ENCODE peak calls at places on chromosomes 6 and 20, in eight cellular contexts. R is GM23338, U is endothelial cell of umbilical vein, M is HCT116, T is HepG2, X is K562, I is H1, D is GM12878. K is an unnamed sample.

GRCh38 chr6:100465701-100466409 is 1.1 kb upstream of the SIM1 start:
- DNase-seq in R (peak), U (no peak), M (no peak), T (no peak), X (no peak), I (no peak), D (no peak), K (no peak)

GRCh38 chr20:58366016-58366415 is 23.0 kb upstream of the VAPB start:
- DNase-seq in R (peak), U (no peak), M (no peak), T (no peak), X (no peak), I (no peak), D (no peak), K (no peak)

GRCh38 chr6:103675807-103676406 is 1183.8 kb downstream of the HACE1 start:
- DNase-seq in R (no peak), U (peak), M (no peak), T (no peak), X (no peak), I (no peak), D (no peak), K (no peak)

GRCh38 chr20:51128198-51128597 is 105.3 kb upstream of the KCNG1 start:
- DNase-seq in R (no peak), U (no peak), M (no peak), T (no peak), X (no peak), I (no peak), D (no peak), K (no peak)

GRCh38 chr6:7188492-7188891 is 80.7 kb downstream of the RREB1 start:
- DNase-seq in R (no peak), U (no peak), M (no peak), T (no peak), X (no peak), I (no peak), D (peak), K (no peak)

GRCh38 chr6:154289818-154290508 is 66.6 kb downstream of the IPCEF1 start:
- DNase-seq in R (no peak), U (no peak), M (no peak), T (no peak), X (no peak), I (no peak), D (no peak), K (no peak)

GRCh38 chr6:8085053-8085511 is 17.3 kb downstream of the EEF1E1 start:
- DNase-seq in R (no peak), U (peak), M (peak), T (peak), X (peak), I (no peak), D (no peak), K (no peak)

GRCh38 chr6:111602481-111603404 is 2.9 kb downstream of the TRAF3IP2 start:
- DNase-seq in R (no peak), U (peak), M (no peak), T (no peak), X (no peak), I (no peak), D (no peak), K (no peak)

GRCh38 chr6:163281661-163282060 is 132.9 kb upstream of the QKI start:
- DNase-seq in R (no peak), U (peak), M (no peak), T (no peak), X (no peak), I (no peak), D (no peak), K (no peak)

GRCh38 chr20:41798926-41799502 is 180.8 kb upstream of the CHD6 start:
- DNase-seq in R (peak), U (no peak), M (no peak), T (no peak), X (no peak), I (no peak), D (no peak), K (no peak)

GRCh38 chr6:5930143-5930770 is 76.5 kb downstream of the NRN1 start:
- DNase-seq in R (no peak), U (no peak), M (no peak), T (no peak), X (no peak), I (no peak), D (no peak), K (no peak)

GRCh38 chr6:8389034-8389818 is 46.1 kb downstream of the SLC35B3 start:
- DNase-seq in R (no peak), U (no peak), M (no peak), T (no peak), X (no peak), I (no peak), D (no peak), K (no peak)

GRCh38 chr6:93086351-93086750 is 333.0 kb downstream of the EPHA7 start:
- DNase-seq in R (peak), U (no peak), M (no peak), T (no peak), X (no peak), I (no peak), D (no peak), K (no peak)

GRCh38 chr6:145758086-145758485 is 22.8 kb upstream of the EPM2A start:
- DNase-seq in R (no peak), U (no peak), M (no peak), T (no peak), X (no peak), I (no peak), D (no peak), K (no peak)

GRCh38 chr6:159616456-159616855 is 76.6 kb downstream of the SOD2 start:
- DNase-seq in R (no peak), U (no peak), M (no peak), T (no peak), X (no peak), I (no peak), D (no peak), K (no peak)

GRCh38 chr20:37845878-37846277 is 57.0 kb upstream of the VSTM2L start:
- DNase-seq in R (no peak), U (no peak), M (no peak), T (no peak), X (no peak), I (no peak), D (no peak), K (no peak)

GRCh38 chr6:118896339-118897136 is 2.6 kb downstream of the ASF1A start:
- DNase-seq in R (peak), U (peak), M (peak), T (peak), X (peak), I (no peak), D (no peak), K (peak)

GRCh38 chr6:52522151-52522626 is 54.7 kb downstream of the TRAM2 start:
- DNase-seq in R (no peak), U (peak), M (no peak), T (no peak), X (no peak), I (no peak), D (no peak), K (no peak)

GRCh38 chr6:167836722-167837121 is 10.0 kb downstream of the AFDN start:
- DNase-seq in R (no peak), U (no peak), M (no peak), T (no peak), X (no peak), I (no peak), D (no peak), K (no peak)

GRCh38 chr6:3612341-3613041 is 139.0 kb downstream of the PXDC1 start:
- DNase-seq in R (no peak), U (peak), M (peak), T (peak), X (no peak), I (no peak), D (no peak), K (no peak)

GRCh38 chr6:25387921-25388320 is 108.7 kb downstream of the CARMIL1 start:
- DNase-seq in R (no peak), U (no peak), M (no peak), T (no peak), X (no peak), I (no peak), D (no peak), K (no peak)

GRCh38 chr20:21184810-21185209 is 58.9 kb downstream of the KIZ start:
- DNase-seq in R (no peak), U (no peak), M (no peak), T (peak), X (no peak), I (no peak), D (no peak), K (no peak)

GRCh38 chr6:94349227-94349626 is 929.9 kb upstream of the EPHA7 start:
- DNase-seq in R (no peak), U (no peak), M (no peak), T (no peak), X (no peak), I (no peak), D (no peak), K (peak)

GRCh38 chr6:106027316-106027715 is 58.8 kb upstream of the PRDM1 start:
- DNase-seq in R (peak), U (no peak), M (no peak), T (no peak), X (no peak), I (no peak), D (no peak), K (no peak)

GRCh38 chr20:46746972-46747371 is 37.5 kb downstream of the SLC2A10 start:
- DNase-seq in R (no peak), U (no peak), M (peak), T (no peak), X (no peak), I (no peak), D (no peak), K (no peak)

GRCh38 chr20:21391495-21392298 is 5.6 kb downstream of the NKX2-4 start:
- DNase-seq in R (peak), U (peak), M (no peak), T (no peak), X (no peak), I (no peak), D (no peak), K (no peak)

GRCh38 chr20:48574383-48574782 is 253.4 kb downstream of the PREX1 start:
- DNase-seq in R (peak), U (no peak), M (peak), T (no peak), X (peak), I (no peak), D (no peak), K (no peak)

GRCh38 chr20:48722737-48723191 is 105.0 kb downstream of the PREX1 start:
- DNase-seq in R (peak), U (peak), M (no peak), T (peak), X (no peak), I (no peak), D (no peak), K (no peak)

GRCh38 chr6:151051164-151051563 is 185.7 kb downstream of the MTHFD1L start:
- DNase-seq in R (no peak), U (no peak), M (no peak), T (no peak), X (no peak), I (no peak), D (no peak), K (no peak)

GRCh38 chr20:13799974-13800373 is 15.1 kb downstream of the NDUFAF5 start:
- DNase-seq in R (no peak), U (no peak), M (no peak), T (no peak), X (no peak), I (no peak), D (no peak), K (no peak)
- TF ChIP-seq EZH2 in R (no peak), U (no peak), M (no peak), T (no peak), X (no peak), I (no peak), D (no peak), K (no peak)

GRCh38 chr20:23606652-23607049 is 934 bp upstream of the CST9 start:
- DNase-seq in R (peak), U (peak), M (peak), T (peak), X (peak), I (peak), D (no peak), K (no peak)
- TF ChIP-seq POLR2AphosphoS5 in R (no peak), U (no peak), M (no peak), T (no peak), X (no peak), I (no peak), D (no peak), K (no peak)

DNA sequence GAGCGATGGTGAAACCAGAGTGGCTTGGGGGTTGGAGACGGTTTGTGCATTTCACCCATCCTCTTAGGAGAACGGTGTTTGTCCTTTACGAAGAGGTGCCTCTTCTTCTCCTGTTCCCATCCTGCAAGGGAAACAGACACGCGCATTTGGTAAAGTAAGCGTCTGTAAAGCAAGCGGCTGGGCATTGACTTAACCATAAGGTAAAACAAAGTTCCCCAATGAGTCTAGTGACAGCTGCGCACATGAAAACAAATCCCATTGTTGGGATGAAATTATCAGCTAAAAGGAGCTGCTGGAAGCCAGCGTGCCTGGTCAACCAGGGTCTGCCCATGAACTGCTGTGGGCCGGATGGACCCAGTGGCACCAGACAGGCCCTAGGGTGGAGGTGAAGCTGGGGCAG is 5.8 kb downstream of the BHLHE23 start:
- DNase-seq in R (no peak), U (no peak), M (no peak), T (no peak), X (no peak), I (no peak), D (no peak), K (no peak)
- TF ChIP-seq EZH2 in R (no peak), U (no peak), M (no peak), T (peak), X (no peak), I (no peak), D (no peak), K (no peak)

GRCh38 chr20:53329781-53330180 is 263.9 kb downstream of the ZNF217 start:
- DNase-seq in R (no peak), U (no peak), M (no peak), T (no peak), X (no peak), I (no peak), D (no peak), K (no peak)

GRCh38 chr20:53332022-53332824 is 261.4 kb downstream of the ZNF217 start:
- DNase-seq in R (no peak), U (no peak), M (no peak), T (no peak), X (peak), I (no peak), D (no peak), K (no peak)

GRCh38 chr20:53331151-53331973 is 262.3 kb downstream of the ZNF217 start:
- DNase-seq in R (peak), U (no peak), M (peak), T (peak), X (peak), I (no peak), D (no peak), K (no peak)

GRCh38 chr20:53328956-53329355 is 264.7 kb downstream of the ZNF217 start:
- DNase-seq in R (no peak), U (no peak), M (no peak), T (no peak), X (no peak), I (no peak), D (no peak), K (no peak)

GRCh38 chr20:53330744-53331143 is 262.9 kb downstream of the ZNF217 start:
- DNase-seq in R (no peak), U (no peak), M (no peak), T (no peak), X (peak), I (no peak), D (no peak), K (no peak)
- TF ChIP-seq POLR2AphosphoS5 in R (no peak), U (no peak), M (no peak), T (no peak), X (no peak), I (no peak), D (no peak), K (no peak)

GRCh38 chr20:35953411-35954199 is 697 bp downstream of the SCAND1 start:
- DNase-seq in R (peak), U (peak), M (no peak), T (no peak), X (peak), I (no peak), D (no peak), K (no peak)
- TF ChIP-seq EZH2 in R (no peak), U (no peak), M (no peak), T (no peak), X (no peak), I (no peak), D (no peak), K (no peak)

GRCh38 chr6:17932362-17932852 is 55.0 kb downstream of the KIF13A start:
- DNase-seq in R (no peak), U (peak), M (no peak), T (peak), X (peak), I (no peak), D (no peak), K (no peak)

GRCh38 chr6:17928514-17929430 is 58.7 kb downstream of the KIF13A start:
- DNase-seq in R (no peak), U (peak), M (no peak), T (peak), X (no peak), I (no peak), D (no peak), K (no peak)

GRCh38 chr6:17931227-17931626 is 56.2 kb downstream of the KIF13A start:
- DNase-seq in R (no peak), U (no peak), M (no peak), T (no peak), X (no peak), I (no peak), D (no peak), K (no peak)

GRCh38 chr6:17927705-17928104 is 59.7 kb downstream of the KIF13A start:
- DNase-seq in R (no peak), U (no peak), M (no peak), T (no peak), X (no peak), I (no peak), D (no peak), K (no peak)

DNA sequence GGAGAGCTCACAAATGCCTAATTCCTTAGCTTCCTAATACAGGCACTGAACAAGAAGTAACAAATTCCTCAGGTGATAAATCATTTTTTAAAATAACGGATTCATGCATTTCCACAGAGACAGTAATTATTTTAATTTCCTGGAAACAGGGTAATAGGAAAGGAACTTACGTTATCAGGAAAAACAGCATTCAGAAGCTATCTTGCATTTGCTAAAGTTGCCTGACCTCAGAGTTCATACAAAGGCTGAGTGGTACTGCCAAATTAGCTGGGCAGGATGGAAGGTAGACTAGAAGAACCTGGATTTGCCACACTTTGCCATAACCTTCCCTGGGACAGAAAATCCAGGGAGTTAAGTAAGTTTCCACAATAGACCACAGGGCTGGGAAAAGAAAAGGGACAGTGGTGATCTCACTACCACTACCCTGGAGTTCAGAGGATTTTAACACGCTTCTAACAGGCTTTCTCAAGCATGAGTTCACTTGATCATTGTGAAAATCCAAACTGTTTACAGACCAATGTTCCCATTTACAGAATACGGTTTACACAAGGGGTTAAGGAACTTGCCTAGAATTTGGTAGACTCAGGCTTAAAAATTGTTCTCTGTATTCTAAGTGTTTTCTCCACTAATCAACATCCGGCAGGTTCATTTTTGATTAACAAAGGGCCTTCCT is 57.0 kb downstream of the KIF13A start:
- DNase-seq in R (no peak), U (peak), M (no peak), T (peak), X (peak), I (no peak), D (no peak), K (no peak)
- TF ChIP-seq POLR2AphosphoS5 in R (no peak), U (peak), M (no peak), T (no peak), X (peak), I (no peak), D (no peak), K (no peak)

GRCh38 chr20:23331951-23332350 is 18.6 kb upstream of the NXT1 start:
- DNase-seq in R (no peak), U (peak), M (no peak), T (no peak), X (peak), I (no peak), D (no peak), K (no peak)
- TF ChIP-seq EZH2 in R (no peak), U (no peak), M (no peak), T (no peak), X (no peak), I (no peak), D (no peak), K (no peak)